ENCODE peak calls at places on chromosomes 7 and 10, in five cellular contexts. One of them, this sample, is unnamed.

GRCh38 chr7:92836489-92837213 is at the start of gene CDK6:
- DNase-seq in activated CD8-positive, alpha-beta memory T cell treated with anti-CD3 and anti-CD28 coated beads, Interleukin-2, amount 50 U/mL, for 4 hours: peak; percentile 72
- DNase-seq in HT-29: peak; percentile 28
- DNase-seq in heart left ventricle: peak; percentile 62
- DNase-seq in activated naive CD8-positive, alpha-beta T cell treated with anti-CD3 and anti-CD28 coated beads, Interleukin-2, amount 50 U/mL, for 24 hours: peak; percentile 71
- DNase-seq in this sample: no peak

GRCh38 chr10:21943633-21944265 is 59.8 kb downstream of the DNAJC1 start:
- DNase-seq in activated CD8-positive, alpha-beta memory T cell treated with anti-CD3 and anti-CD28 coated beads, Interleukin-2, amount 50 U/mL, for 4 hours: no peak
- DNase-seq in HT-29: no peak
- DNase-seq in heart left ventricle: no peak
- DNase-seq in activated naive CD8-positive, alpha-beta T cell treated with anti-CD3 and anti-CD28 coated beads, Interleukin-2, amount 50 U/mL, for 24 hours: no peak
- DNase-seq in this sample: no peak

GRCh38 chr7:45924283-45924682 is 3.2 kb upstream of the IGFBP3 start:
- DNase-seq in activated CD8-positive, alpha-beta memory T cell treated with anti-CD3 and anti-CD28 coated beads, Interleukin-2, amount 50 U/mL, for 4 hours: no peak
- DNase-seq in HT-29: peak; percentile 70
- DNase-seq in heart left ventricle: no peak
- DNase-seq in activated naive CD8-positive, alpha-beta T cell treated with anti-CD3 and anti-CD28 coated beads, Interleukin-2, amount 50 U/mL, for 24 hours: no peak
- DNase-seq in this sample: no peak

GRCh38 chr10:22466763-22467334 is 121.6 kb downstream of the SPAG6 start:
- DNase-seq in activated CD8-positive, alpha-beta memory T cell treated with anti-CD3 and anti-CD28 coated beads, Interleukin-2, amount 50 U/mL, for 4 hours: no peak
- DNase-seq in HT-29: no peak
- DNase-seq in heart left ventricle: no peak
- DNase-seq in activated naive CD8-positive, alpha-beta T cell treated with anti-CD3 and anti-CD28 coated beads, Interleukin-2, amount 50 U/mL, for 24 hours: no peak
- DNase-seq in this sample: no peak

GRCh38 chr7:143372070-143372469 is 9.1 kb upstream of the ZYX start:
- DNase-seq in activated CD8-positive, alpha-beta memory T cell treated with anti-CD3 and anti-CD28 coated beads, Interleukin-2, amount 50 U/mL, for 4 hours: peak; percentile 59
- DNase-seq in HT-29: peak; percentile 83
- DNase-seq in heart left ventricle: peak; percentile 64
- DNase-seq in activated naive CD8-positive, alpha-beta T cell treated with anti-CD3 and anti-CD28 coated beads, Interleukin-2, amount 50 U/mL, for 24 hours: peak; percentile 60
- DNase-seq in this sample: peak; percentile 72

GRCh38 chr7:107652642-107653041 is 8.0 kb upstream of the SLC26A4 start:
- DNase-seq in activated CD8-positive, alpha-beta memory T cell treated with anti-CD3 and anti-CD28 coated beads, Interleukin-2, amount 50 U/mL, for 4 hours: no peak
- DNase-seq in HT-29: no peak
- DNase-seq in heart left ventricle: no peak
- DNase-seq in activated naive CD8-positive, alpha-beta T cell treated with anti-CD3 and anti-CD28 coated beads, Interleukin-2, amount 50 U/mL, for 24 hours: no peak
- DNase-seq in this sample: no peak

GRCh38 chr7:144709066-144709465 is 126.8 kb downstream of the TPK1 start:
- DNase-seq in activated CD8-positive, alpha-beta memory T cell treated with anti-CD3 and anti-CD28 coated beads, Interleukin-2, amount 50 U/mL, for 4 hours: no peak
- DNase-seq in HT-29: no peak
- DNase-seq in heart left ventricle: no peak
- DNase-seq in activated naive CD8-positive, alpha-beta T cell treated with anti-CD3 and anti-CD28 coated beads, Interleukin-2, amount 50 U/mL, for 24 hours: no peak
- DNase-seq in this sample: no peak

GRCh38 chr7:131157530-131158243 is 170.0 kb upstream of the MKLN1 start:
- DNase-seq in activated CD8-positive, alpha-beta memory T cell treated with anti-CD3 and anti-CD28 coated beads, Interleukin-2, amount 50 U/mL, for 4 hours: no peak
- DNase-seq in HT-29: no peak
- DNase-seq in heart left ventricle: no peak
- DNase-seq in activated naive CD8-positive, alpha-beta T cell treated with anti-CD3 and anti-CD28 coated beads, Interleukin-2, amount 50 U/mL, for 24 hours: no peak
- DNase-seq in this sample: no peak

GRCh38 chr7:6590645-6591110 is 857 bp downstream of the INTS15 start:
- DNase-seq in activated CD8-positive, alpha-beta memory T cell treated with anti-CD3 and anti-CD28 coated beads, Interleukin-2, amount 50 U/mL, for 4 hours: no peak
- DNase-seq in HT-29: no peak
- DNase-seq in heart left ventricle: no peak
- DNase-seq in activated naive CD8-positive, alpha-beta T cell treated with anti-CD3 and anti-CD28 coated beads, Interleukin-2, amount 50 U/mL, for 24 hours: no peak
- DNase-seq in this sample: no peak

GRCh38 chr7:108525327-108525984 is 479 bp downstream of the PNPLA8 start:
- DNase-seq in activated CD8-positive, alpha-beta memory T cell treated with anti-CD3 and anti-CD28 coated beads, Interleukin-2, amount 50 U/mL, for 4 hours: no peak
- DNase-seq in HT-29: peak; percentile 72
- DNase-seq in heart left ventricle: peak; percentile 87
- DNase-seq in activated naive CD8-positive, alpha-beta T cell treated with anti-CD3 and anti-CD28 coated beads, Interleukin-2, amount 50 U/mL, for 24 hours: no peak
- DNase-seq in this sample: peak; percentile 59

GRCh38 chr7:80841566-80842478 is 77.0 kb downstream of the SEMA3C start:
- DNase-seq in activated CD8-positive, alpha-beta memory T cell treated with anti-CD3 and anti-CD28 coated beads, Interleukin-2, amount 50 U/mL, for 4 hours: no peak
- DNase-seq in HT-29: no peak
- DNase-seq in heart left ventricle: no peak
- DNase-seq in activated naive CD8-positive, alpha-beta T cell treated with anti-CD3 and anti-CD28 coated beads, Interleukin-2, amount 50 U/mL, for 24 hours: no peak
- DNase-seq in this sample: no peak

GRCh38 chr7:112185005-112185834 is 21.0 kb downstream of the DOCK4 start:
- DNase-seq in activated CD8-positive, alpha-beta memory T cell treated with anti-CD3 and anti-CD28 coated beads, Interleukin-2, amount 50 U/mL, for 4 hours: no peak
- DNase-seq in HT-29: no peak
- DNase-seq in heart left ventricle: no peak
- DNase-seq in activated naive CD8-positive, alpha-beta T cell treated with anti-CD3 and anti-CD28 coated beads, Interleukin-2, amount 50 U/mL, for 24 hours: no peak
- DNase-seq in this sample: no peak

GRCh38 chr7:83130191-83130590 is 32.5 kb downstream of the PCLO start:
- DNase-seq in activated CD8-positive, alpha-beta memory T cell treated with anti-CD3 and anti-CD28 coated beads, Interleukin-2, amount 50 U/mL, for 4 hours: no peak
- DNase-seq in HT-29: no peak
- DNase-seq in heart left ventricle: no peak
- DNase-seq in activated naive CD8-positive, alpha-beta T cell treated with anti-CD3 and anti-CD28 coated beads, Interleukin-2, amount 50 U/mL, for 24 hours: no peak
- DNase-seq in this sample: no peak

GRCh38 chr7:94295805-94296204 is 98.9 kb upstream of the COL1A2 start:
- DNase-seq in activated CD8-positive, alpha-beta memory T cell treated with anti-CD3 and anti-CD28 coated beads, Interleukin-2, amount 50 U/mL, for 4 hours: no peak
- DNase-seq in HT-29: peak; percentile 39
- DNase-seq in heart left ventricle: no peak
- DNase-seq in activated naive CD8-positive, alpha-beta T cell treated with anti-CD3 and anti-CD28 coated beads, Interleukin-2, amount 50 U/mL, for 24 hours: no peak
- DNase-seq in this sample: no peak

GRCh38 chr7:157412021-157412443 is 75.2 kb downstream of the DNAJB6 start:
- DNase-seq in activated CD8-positive, alpha-beta memory T cell treated with anti-CD3 and anti-CD28 coated beads, Interleukin-2, amount 50 U/mL, for 4 hours: peak; percentile 35
- DNase-seq in HT-29: no peak
- DNase-seq in heart left ventricle: no peak
- DNase-seq in activated naive CD8-positive, alpha-beta T cell treated with anti-CD3 and anti-CD28 coated beads, Interleukin-2, amount 50 U/mL, for 24 hours: peak; percentile 44
- DNase-seq in this sample: no peak

GRCh38 chr7:138248609-138249008 is 172.3 kb downstream of the AKR1D1 start:
- DNase-seq in activated CD8-positive, alpha-beta memory T cell treated with anti-CD3 and anti-CD28 coated beads, Interleukin-2, amount 50 U/mL, for 4 hours: no peak
- DNase-seq in HT-29: no peak
- DNase-seq in heart left ventricle: no peak
- DNase-seq in activated naive CD8-positive, alpha-beta T cell treated with anti-CD3 and anti-CD28 coated beads, Interleukin-2, amount 50 U/mL, for 24 hours: no peak
- DNase-seq in this sample: no peak

GRCh38 chr10:50398383-50398782 is 147.1 kb upstream of the ASAH2 start:
- DNase-seq in activated CD8-positive, alpha-beta memory T cell treated with anti-CD3 and anti-CD28 coated beads, Interleukin-2, amount 50 U/mL, for 4 hours: no peak
- DNase-seq in HT-29: no peak
- DNase-seq in heart left ventricle: no peak
- DNase-seq in activated naive CD8-positive, alpha-beta T cell treated with anti-CD3 and anti-CD28 coated beads, Interleukin-2, amount 50 U/mL, for 24 hours: no peak
- DNase-seq in this sample: no peak

GRCh38 chr7:91302794-91303193 is 38.6 kb downstream of the FZD1 start:
- DNase-seq in activated CD8-positive, alpha-beta memory T cell treated with anti-CD3 and anti-CD28 coated beads, Interleukin-2, amount 50 U/mL, for 4 hours: no peak
- DNase-seq in HT-29: no peak
- DNase-seq in heart left ventricle: no peak
- DNase-seq in activated naive CD8-positive, alpha-beta T cell treated with anti-CD3 and anti-CD28 coated beads, Interleukin-2, amount 50 U/mL, for 24 hours: no peak
- DNase-seq in this sample: no peak

GRCh38 chr7:129703751-129704150 is 92.2 kb downstream of the NRF1 start:
- DNase-seq in activated CD8-positive, alpha-beta memory T cell treated with anti-CD3 and anti-CD28 coated beads, Interleukin-2, amount 50 U/mL, for 4 hours: no peak
- DNase-seq in HT-29: no peak
- DNase-seq in heart left ventricle: no peak
- DNase-seq in activated naive CD8-positive, alpha-beta T cell treated with anti-CD3 and anti-CD28 coated beads, Interleukin-2, amount 50 U/mL, for 24 hours: no peak
- DNase-seq in this sample: no peak

GRCh38 chr10:104045151-104046089 is 40.3 kb downstream of the COL17A1 start:
- DNase-seq in activated CD8-positive, alpha-beta memory T cell treated with anti-CD3 and anti-CD28 coated beads, Interleukin-2, amount 50 U/mL, for 4 hours: no peak
- DNase-seq in HT-29: peak; percentile 86
- DNase-seq in heart left ventricle: peak; percentile 34
- DNase-seq in activated naive CD8-positive, alpha-beta T cell treated with anti-CD3 and anti-CD28 coated beads, Interleukin-2, amount 50 U/mL, for 24 hours: peak; percentile 14
- DNase-seq in this sample: no peak

GRCh38 chr10:101818958-101819633 is 852 bp upstream of the OGA start:
- DNase-seq in activated CD8-positive, alpha-beta memory T cell treated with anti-CD3 and anti-CD28 coated beads, Interleukin-2, amount 50 U/mL, for 4 hours: no peak
- DNase-seq in HT-29: no peak
- DNase-seq in heart left ventricle: no peak
- DNase-seq in activated naive CD8-positive, alpha-beta T cell treated with anti-CD3 and anti-CD28 coated beads, Interleukin-2, amount 50 U/mL, for 24 hours: no peak
- DNase-seq in this sample: no peak

GRCh38 chr10:31761156-31761555 is 167.5 kb downstream of the ARHGAP12 start:
- DNase-seq in activated CD8-positive, alpha-beta memory T cell treated with anti-CD3 and anti-CD28 coated beads, Interleukin-2, amount 50 U/mL, for 4 hours: no peak
- DNase-seq in HT-29: no peak
- DNase-seq in heart left ventricle: no peak
- DNase-seq in activated naive CD8-positive, alpha-beta T cell treated with anti-CD3 and anti-CD28 coated beads, Interleukin-2, amount 50 U/mL, for 24 hours: no peak
- DNase-seq in this sample: no peak

GRCh38 chr10:110040767-110041478 is 33.1 kb downstream of the ADD3 start:
- DNase-seq in activated CD8-positive, alpha-beta memory T cell treated with anti-CD3 and anti-CD28 coated beads, Interleukin-2, amount 50 U/mL, for 4 hours: no peak
- DNase-seq in HT-29: no peak
- DNase-seq in heart left ventricle: no peak
- DNase-seq in activated naive CD8-positive, alpha-beta T cell treated with anti-CD3 and anti-CD28 coated beads, Interleukin-2, amount 50 U/mL, for 24 hours: no peak
- DNase-seq in this sample: no peak

GRCh38 chr7:18225067-18225466 is 197.4 kb upstream of the PRPS1L1 start:
- DNase-seq in activated CD8-positive, alpha-beta memory T cell treated with anti-CD3 and anti-CD28 coated beads, Interleukin-2, amount 50 U/mL, for 4 hours: no peak
- DNase-seq in HT-29: no peak
- DNase-seq in heart left ventricle: no peak
- DNase-seq in activated naive CD8-positive, alpha-beta T cell treated with anti-CD3 and anti-CD28 coated beads, Interleukin-2, amount 50 U/mL, for 24 hours: no peak
- DNase-seq in this sample: no peak

GRCh38 chr7:12524794-12525386 is 45.6 kb upstream of the SCIN start:
- DNase-seq in activated CD8-positive, alpha-beta memory T cell treated with anti-CD3 and anti-CD28 coated beads, Interleukin-2, amount 50 U/mL, for 4 hours: no peak
- DNase-seq in HT-29: peak; percentile 83
- DNase-seq in heart left ventricle: no peak
- DNase-seq in activated naive CD8-positive, alpha-beta T cell treated with anti-CD3 and anti-CD28 coated beads, Interleukin-2, amount 50 U/mL, for 24 hours: no peak
- DNase-seq in this sample: no peak

GRCh38 chr10:132648072-132648855 is 110.7 kb downstream of the INPP5A start:
- DNase-seq in activated CD8-positive, alpha-beta memory T cell treated with anti-CD3 and anti-CD28 coated beads, Interleukin-2, amount 50 U/mL, for 4 hours: no peak
- DNase-seq in HT-29: no peak
- DNase-seq in heart left ventricle: no peak
- DNase-seq in activated naive CD8-positive, alpha-beta T cell treated with anti-CD3 and anti-CD28 coated beads, Interleukin-2, amount 50 U/mL, for 24 hours: no peak
- DNase-seq in this sample: no peak

GRCh38 chr7:82050792-82051191 is 280.9 kb upstream of the HGF start:
- DNase-seq in activated CD8-positive, alpha-beta memory T cell treated with anti-CD3 and anti-CD28 coated beads, Interleukin-2, amount 50 U/mL, for 4 hours: no peak
- DNase-seq in HT-29: no peak
- DNase-seq in heart left ventricle: no peak
- DNase-seq in activated naive CD8-positive, alpha-beta T cell treated with anti-CD3 and anti-CD28 coated beads, Interleukin-2, amount 50 U/mL, for 24 hours: no peak
- DNase-seq in this sample: no peak

GRCh38 chr7:155759740-155760430 is 52.4 kb downstream of the SHH start:
- DNase-seq in activated CD8-positive, alpha-beta memory T cell treated with anti-CD3 and anti-CD28 coated beads, Interleukin-2, amount 50 U/mL, for 4 hours: no peak
- DNase-seq in HT-29: no peak
- DNase-seq in heart left ventricle: no peak
- DNase-seq in activated naive CD8-positive, alpha-beta T cell treated with anti-CD3 and anti-CD28 coated beads, Interleukin-2, amount 50 U/mL, for 24 hours: no peak
- DNase-seq in this sample: no peak

GRCh38 chr7:17770710-17771375 is 169.5 kb downstream of the SNX13 start:
- DNase-seq in activated CD8-positive, alpha-beta memory T cell treated with anti-CD3 and anti-CD28 coated beads, Interleukin-2, amount 50 U/mL, for 4 hours: no peak
- DNase-seq in HT-29: no peak
- DNase-seq in heart left ventricle: no peak
- DNase-seq in activated naive CD8-positive, alpha-beta T cell treated with anti-CD3 and anti-CD28 coated beads, Interleukin-2, amount 50 U/mL, for 24 hours: no peak
- DNase-seq in this sample: peak; percentile 51

GRCh38 chr7:155190608-155191536 is 106.8 kb upstream of the INSIG1 start:
- DNase-seq in activated CD8-positive, alpha-beta memory T cell treated with anti-CD3 and anti-CD28 coated beads, Interleukin-2, amount 50 U/mL, for 4 hours: peak; percentile 69
- DNase-seq in HT-29: peak; percentile 52
- DNase-seq in heart left ventricle: no peak
- DNase-seq in activated naive CD8-positive, alpha-beta T cell treated with anti-CD3 and anti-CD28 coated beads, Interleukin-2, amount 50 U/mL, for 24 hours: peak; percentile 80
- DNase-seq in this sample: no peak

GRCh38 chr7:120783273-120783672 is 74.7 kb downstream of the TSPAN12 start:
- DNase-seq in activated CD8-positive, alpha-beta memory T cell treated with anti-CD3 and anti-CD28 coated beads, Interleukin-2, amount 50 U/mL, for 4 hours: no peak
- DNase-seq in HT-29: no peak
- DNase-seq in heart left ventricle: no peak
- DNase-seq in activated naive CD8-positive, alpha-beta T cell treated with anti-CD3 and anti-CD28 coated beads, Interleukin-2, amount 50 U/mL, for 24 hours: no peak
- DNase-seq in this sample: no peak